ENCODE peak calls at places on chromosome 5, in six cellular contexts. O is fibroblast of the aortic adventitia, S is LNCaP clone FGC, W is ovary, Y is type B pancreatic cell, D is GM12865. H is an unnamed sample.

GRCh38 chr5:157994906-157995519 is 136.1 kb upstream of the CLINT1 start:
- DNase-seq in O (peak; percentile 68), S (no peak), W (peak; percentile 70), Y (peak; percentile 76), D (peak; percentile 60), H (peak; percentile 87)

GRCh38 chr5:10876345-10876744 is 115.3 kb upstream of the DAP start:
- DNase-seq in O (no peak), S (no peak), W (no peak), Y (no peak), D (no peak), H (no peak)

GRCh38 chr5:41610402-41610801 is 100.0 kb upstream of the PLCXD3 start:
- DNase-seq in O (no peak), S (no peak), W (no peak), Y (no peak), D (no peak), H (no peak)

GRCh38 chr5:57537831-57538230 is 55.2 kb upstream of the ACTBL2 start:
- DNase-seq in O (no peak), S (no peak), W (no peak), Y (no peak), D (no peak), H (no peak)

GRCh38 chr5:147519380-147519779 is 9.5 kb upstream of the DPYSL3 start:
- DNase-seq in O (no peak), S (no peak), W (no peak), Y (no peak), D (no peak), H (no peak)

GRCh38 chr5:1926471-1927341 is 44.0 kb upstream of the IRX4 start:
- DNase-seq in O (no peak), S (no peak), W (no peak), Y (no peak), D (no peak), H (peak; percentile 82)

GRCh38 chr5:74544811-74545210 is 95.7 kb downstream of the ENC1 start:
- DNase-seq in O (no peak), S (no peak), W (no peak), Y (no peak), D (no peak), H (no peak)

GRCh38 chr5:130213607-130214006 is 309.3 kb downstream of the CHSY3 start:
- DNase-seq in O (no peak), S (no peak), W (no peak), Y (no peak), D (no peak), H (no peak)

GRCh38 chr5:10707198-10708187 is 53.5 kb downstream of the DAP start:
- DNase-seq in O (peak; percentile 44), S (no peak), W (no peak), Y (no peak), D (no peak), H (no peak)

GRCh38 chr5:79133657-79134451 is 22.2 kb downstream of the BHMT start:
- DNase-seq in O (peak; percentile 94), S (peak; percentile 28), W (peak; percentile 77), Y (peak; percentile 75), D (peak; percentile 83), H (peak; percentile 88)

GRCh38 chr5:135130526-135131215 is 96.6 kb upstream of the PITX1 start:
- DNase-seq in O (no peak), S (no peak), W (no peak), Y (no peak), D (no peak), H (no peak)

GRCh38 chr5:109682383-109682782 is 7.3 kb upstream of the MAN2A1 start:
- DNase-seq in O (no peak), S (no peak), W (no peak), Y (no peak), D (no peak), H (no peak)

GRCh38 chr5:43191740-43192557 is at the start of gene NIM1K:
- DNase-seq in O (peak; percentile 20), S (no peak), W (peak; percentile 59), Y (peak; percentile 72), D (peak; percentile 79), H (no peak)

GRCh38 chr5:147887026-147887627 is 8.6 kb downstream of the SCGB3A2 start:
- DNase-seq in O (peak; percentile 76), S (peak; percentile 43), W (no peak), Y (no peak), D (peak; percentile 22), H (no peak)

GRCh38 chr5:126338516-126339153 is 84.6 kb upstream of the GRAMD2B start:
- DNase-seq in O (no peak), S (no peak), W (no peak), Y (no peak), D (no peak), H (no peak)

GRCh38 chr5:37015795-37016666 is 139.5 kb downstream of the NIPBL start:
- DNase-seq in O (peak; percentile 68), S (no peak), W (no peak), Y (no peak), D (no peak), H (no peak)

GRCh38 chr5:24642022-24642421 is 2.8 kb downstream of the CDH10 start:
- DNase-seq in O (no peak), S (peak; percentile 37), W (no peak), Y (no peak), D (peak; percentile 0), H (no peak)
- TF ChIP-seq CTCF in O (peak; percentile 27), S (peak; percentile 82), W (no peak), Y (peak; percentile 79), D (peak; percentile 18), H (peak; percentile 54)

GRCh38 chr5:92911293-92911692 is 669.7 kb downstream of the NR2F1-AS1 start:
- DNase-seq in O (no peak), S (no peak), W (no peak), Y (no peak), D (no peak), H (no peak)

GRCh38 chr5:92908952-92909351 is 672.1 kb downstream of the NR2F1-AS1 start:
- DNase-seq in O (peak; percentile 2), S (no peak), W (no peak), Y (no peak), D (no peak), H (no peak)

GRCh38 chr5:92907914-92908606 is 673.0 kb downstream of the NR2F1-AS1 start:
- DNase-seq in O (peak; percentile 68), S (peak; percentile 4), W (no peak), Y (no peak), D (peak; percentile 38), H (no peak)

GRCh38 chr5:92911851-92912250 is 669.2 kb downstream of the NR2F1-AS1 start:
- DNase-seq in O (no peak), S (no peak), W (no peak), Y (no peak), D (no peak), H (no peak)

GRCh38 chr5:92909545-92909962 is 671.5 kb downstream of the NR2F1-AS1 start:
- DNase-seq in O (peak; percentile 10), S (no peak), W (no peak), Y (no peak), D (no peak), H (no peak)
- TF ChIP-seq CTCF in O (peak; percentile 46), S (peak; percentile 57), W (peak; percentile 5), Y (peak; percentile 88), D (peak; percentile 38), H (peak; percentile 67)

DNA sequence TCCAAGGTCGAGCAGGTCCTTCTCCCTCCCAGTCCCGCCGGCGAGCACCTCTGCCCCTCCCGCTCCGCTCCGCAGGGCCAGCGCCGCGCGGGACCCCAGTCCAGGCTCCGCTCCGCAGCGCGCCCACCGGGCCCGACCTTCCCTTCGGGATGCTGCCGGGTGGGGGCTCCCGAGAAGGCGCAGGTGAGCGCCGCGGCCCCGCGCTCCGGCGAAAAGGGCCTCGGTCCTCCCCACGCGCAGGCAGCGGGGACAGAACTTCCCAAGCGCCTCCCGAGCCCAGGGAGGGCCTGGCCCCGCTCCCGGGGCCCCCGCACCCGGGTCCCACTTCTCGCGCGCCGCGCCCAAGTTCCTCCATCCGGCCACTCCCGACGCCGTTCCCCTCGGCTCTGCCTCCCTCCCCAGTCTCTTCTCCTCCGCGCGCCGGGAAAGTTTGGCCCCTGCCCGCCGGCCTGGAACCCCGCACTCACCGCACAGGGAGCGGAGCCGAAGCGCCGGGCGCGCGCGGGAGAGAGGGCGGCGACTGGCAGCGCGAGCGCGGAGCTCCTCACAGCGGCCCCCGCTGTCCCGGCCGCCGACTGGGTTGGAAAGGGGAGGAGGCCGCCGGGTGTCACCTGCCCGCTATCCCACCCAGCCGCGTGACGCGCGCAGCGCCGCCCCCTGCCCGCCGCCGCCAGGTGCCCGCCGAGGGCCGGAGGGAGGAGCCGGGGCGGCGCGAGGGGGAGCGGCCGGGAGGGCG is at the start of gene ELOVL7:
- DNase-seq in O (no peak), S (no peak), W (peak; percentile 39), Y (peak; percentile 82), D (peak; percentile 83), H (peak; percentile 86)
- TF ChIP-seq CTCF in O (peak; percentile 28), S (peak; percentile 68), W (no peak), Y (peak; percentile 60), D (peak; percentile 40), H (peak; percentile 54)

GRCh38 chr5:321726-322251 is 275 bp downstream of the AHRR start:
- DNase-seq in O (no peak), S (no peak), W (no peak), Y (no peak), D (peak; percentile 20), H (peak; percentile 82)
- TF ChIP-seq CTCF in O (no peak), S (no peak), W (no peak), Y (no peak), D (no peak), H (no peak)

GRCh38 chr5:138334867-138335447 is 3.1 kb upstream of the FAM53C start:
- DNase-seq in O (no peak), S (no peak), W (no peak), Y (no peak), D (no peak), H (no peak)

GRCh38 chr5:138330813-138331448 is 673 bp downstream of the CDC25C start:
- DNase-seq in O (no peak), S (no peak), W (no peak), Y (no peak), D (no peak), H (no peak)

GRCh38 chr5:138336952-138337684 is 948 bp upstream of the FAM53C start:
- DNase-seq in O (no peak), S (peak; percentile 44), W (peak; percentile 83), Y (peak; percentile 79), D (no peak), H (peak; percentile 93)

GRCh38 chr5:138331449-138332368 is at the start of gene CDC25C:
- DNase-seq in O (peak; percentile 99), S (peak; percentile 98), W (peak; percentile 96), Y (peak; percentile 98), D (peak; percentile 99), H (peak; percentile 99)
- TF ChIP-seq CTCF in O (no peak), S (no peak), W (no peak), Y (no peak), D (no peak), H (no peak)

DNA sequence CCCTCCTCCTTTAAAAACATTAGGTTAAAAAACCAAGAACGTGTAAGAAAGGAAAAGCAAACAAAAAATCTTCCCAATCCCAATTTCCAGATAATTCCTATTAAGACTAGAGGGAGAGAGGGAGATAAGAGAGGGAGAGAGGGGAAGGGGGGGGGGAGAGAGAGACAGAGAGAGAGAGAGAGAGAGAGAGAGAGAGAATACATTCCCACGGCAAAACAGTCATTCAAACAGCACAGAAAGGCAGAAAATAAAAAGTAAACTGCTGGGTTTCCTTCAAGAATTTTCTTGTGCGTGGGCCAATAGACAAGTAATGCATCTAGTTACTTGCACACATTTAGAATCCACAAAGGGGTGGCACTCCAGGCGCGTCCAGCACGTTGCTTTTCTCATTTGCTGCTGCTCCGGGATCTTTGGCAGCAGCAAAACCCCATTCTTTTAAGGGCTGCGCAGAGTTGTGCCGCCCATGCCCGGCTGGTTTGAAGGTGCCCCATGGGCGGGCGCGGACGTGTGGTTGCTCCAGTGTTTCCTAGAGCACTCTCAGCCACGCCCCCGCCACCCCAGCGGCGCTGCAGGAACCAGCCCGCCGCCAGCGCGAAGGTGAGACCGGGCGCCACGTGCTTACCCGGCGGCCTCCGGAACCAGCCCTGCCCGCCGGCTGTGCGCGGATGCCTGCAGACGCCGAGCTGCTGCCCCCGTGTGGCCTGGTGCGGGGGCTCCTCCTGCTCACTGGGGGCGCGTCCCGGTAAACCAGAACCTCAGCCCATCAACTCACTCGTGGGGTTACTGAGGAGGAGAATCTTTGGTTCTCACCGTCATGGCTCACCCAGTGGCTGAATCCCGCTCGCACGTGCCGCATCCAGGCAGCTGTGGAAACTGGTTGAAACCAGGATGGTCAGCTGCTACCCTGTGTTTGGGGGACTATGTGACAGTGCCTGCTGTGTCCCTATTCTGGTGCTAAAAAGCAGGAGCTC is 44.6 kb downstream of the STC2 start:
- DNase-seq in O (peak; percentile 58), S (peak; percentile 58), W (peak; percentile 85), Y (peak; percentile 84), D (peak; percentile 84), H (peak; percentile 90)
- TF ChIP-seq CTCF in O (peak; percentile 72), S (peak; percentile 96), W (no peak), Y (peak; percentile 90), D (peak; percentile 77), H (peak; percentile 86)

H was measured in osteocyte.